ENCODE peak calls at places on chromosome 15, in four cellular contexts. C, X, M and F are unnamed samples.

GRCh38 chr15:40038654-40039543 is at the start of gene SRP14:
- DNase-seq in C (peak), X (peak), M (peak), F (peak)

GRCh38 chr15:95857124-95857757 is 473.3 kb upstream of the NR2F2 start:
- DNase-seq in C (no peak), X (peak), M (no peak), F (peak)

GRCh38 chr15:67130673-67131601 is 65.5 kb downstream of the SMAD3 start:
- DNase-seq in C (no peak), X (no peak), M (no peak), F (no peak)

GRCh38 chr15:62779041-62779810 is 263.3 kb upstream of the TPM1 start:
- DNase-seq in C (no peak), X (peak), M (no peak), F (peak)

GRCh38 chr15:28962851-28963710 is 77.3 kb downstream of the APBA2 start:
- DNase-seq in C (no peak), X (no peak), M (no peak), F (no peak)

GRCh38 chr15:32029409-32029861 is 880 bp upstream of the CHRNA7 start:
- DNase-seq in C (peak), X (no peak), M (no peak), F (no peak)

GRCh38 chr15:100218411-100218810 is 123.4 kb downstream of the ADAMTS17 start:
- DNase-seq in C (no peak), X (no peak), M (no peak), F (no peak)

GRCh38 chr15:67066041-67067021 is 929 bp downstream of the SMAD3 start:
- DNase-seq in C (no peak), X (no peak), M (no peak), F (no peak)

GRCh38 chr15:47987908-47988532 is 132.8 kb upstream of the SLC24A5 start:
- DNase-seq in C (peak), X (peak), M (peak), F (peak)

GRCh38 chr15:56537881-56538280 is 72.9 kb upstream of the MNS1 start:
- DNase-seq in C (no peak), X (no peak), M (peak), F (no peak)

GRCh38 chr15:67076147-67076843 is 10.9 kb downstream of the SMAD3 start:
- DNase-seq in C (no peak), X (peak), M (peak), F (peak)

GRCh38 chr15:28020644-28021043 is 78.5 kb downstream of the OCA2 start:
- DNase-seq in C (no peak), X (no peak), M (no peak), F (no peak)

GRCh38 chr15:42094512-42094963 is at the start of gene PLA2G4D:
- DNase-seq in C (peak), X (no peak), M (no peak), F (peak)

GRCh38 chr15:83320404-83320803 is 35.9 kb upstream of the BNC1 start:
- DNase-seq in C (no peak), X (no peak), M (no peak), F (no peak)

GRCh38 chr15:38610748-38611147 is 46.1 kb upstream of the RASGRP1 start:
- DNase-seq in C (no peak), X (no peak), M (no peak), F (no peak)

GRCh38 chr15:84009616-84010015 is 226.0 kb upstream of the GOLGA6L4 start:
- DNase-seq in C (no peak), X (no peak), M (no peak), F (no peak)

GRCh38 chr15:85494035-85494793 is 113.8 kb downstream of the AKAP13 start:
- DNase-seq in C (no peak), X (peak), M (no peak), F (peak)